ENCODE peak calls at places on chromosomes 7 and 10, in five cellular contexts. K is tibial artery, S is left lung, F is HCT116, Y is Karpas-422. M is an unnamed sample. For H3K4me1, the result is how much of the 10 kb centered on the place peaks cover.

GRCh38 chr7:82319674-82320118 is 123.9 kb downstream of the CACNA2D1 start:
- DNase-seq in K (peak), S (peak), Y (no peak), F (no peak), M (no peak)

GRCh38 chr7:17523813-17524741 is 225.6 kb downstream of the AHR start:
- DNase-seq in Y (no peak), K (no peak), F (no peak), S (peak), M (peak)

GRCh38 chr7:99379043-99379577 is 4.6 kb downstream of the ARPC1B start:
- DNase-seq in S (peak), Y (peak), K (peak), F (no peak), M (no peak)

GRCh38 chr10:120749032-120749431 is 102.1 kb upstream of the WDR11 start:
- DNase-seq in Y (no peak), S (no peak), K (no peak), F (no peak), M (no peak)

GRCh38 chr7:41257660-41258059 is 445.2 kb downstream of the INHBA start:
- DNase-seq in Y (no peak), S (no peak), F (no peak), K (no peak), M (no peak)

GRCh38 chr7:3955751-3956696 is 655.0 kb downstream of the SDK1 start:
- DNase-seq in F (no peak), Y (no peak), S (no peak), K (no peak), M (no peak)

GRCh38 chr7:130274983-130275649 is 8.5 kb downstream of the CPA2 start:
- DNase-seq in F (no peak), Y (no peak), S (no peak), K (no peak), M (no peak)

GRCh38 chr7:29935111-29935510 is 54.5 kb downstream of the SCRN1 start:
- DNase-seq in S (no peak), Y (no peak), K (no peak), F (no peak), M (no peak)

GRCh38 chr10:93421426-93421825 is 60.7 kb downstream of the MYOF start:
- DNase-seq in S (no peak), K (no peak), Y (no peak), F (no peak), M (no peak)

GRCh38 chr7:143452495-143452894 is 9.2 kb downstream of the TAS2R60 start:
- DNase-seq in Y (no peak), S (no peak), K (no peak), F (no peak), M (no peak)

DNA sequence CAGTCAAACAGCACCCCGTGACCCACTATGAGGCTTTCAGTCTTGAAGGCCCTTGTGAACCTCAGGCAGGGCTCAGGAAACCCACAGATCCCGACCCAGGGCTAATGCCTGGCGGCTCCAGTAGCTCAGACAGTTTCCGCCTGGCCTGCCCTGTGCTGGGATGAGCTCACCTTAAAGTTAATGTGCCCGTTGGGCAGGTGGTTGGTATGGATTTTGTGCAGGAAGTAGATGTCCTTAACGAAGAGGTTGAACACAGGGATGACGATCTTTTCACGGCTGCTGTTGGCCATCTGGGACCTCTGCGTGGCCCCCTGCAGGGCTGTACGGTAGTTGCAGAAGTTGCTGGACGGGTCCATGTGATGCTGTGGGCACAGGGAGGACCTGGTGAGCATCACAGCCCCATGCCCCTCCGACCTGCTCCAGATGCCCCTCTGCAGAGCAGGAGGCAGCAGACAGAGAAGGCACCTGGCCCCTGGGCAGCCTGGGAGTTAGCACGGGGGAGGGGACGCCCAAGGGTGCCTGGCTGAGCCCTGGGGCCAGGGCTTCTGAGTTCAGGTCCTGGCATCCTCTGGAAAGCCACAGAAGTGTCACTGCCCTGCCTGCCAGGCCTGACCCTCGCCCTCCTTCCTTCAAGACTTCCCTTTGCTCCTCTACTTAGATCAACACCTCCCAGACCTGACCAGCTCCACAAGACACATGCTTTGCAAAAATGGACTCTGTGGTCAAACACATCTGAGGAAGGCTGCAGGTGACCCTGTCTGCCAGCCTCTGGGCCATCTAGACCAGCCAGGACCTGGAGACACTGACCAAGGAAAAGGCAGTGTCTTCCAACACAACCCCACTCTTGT is 59.8 kb downstream of the CSGALNACT2 start:
- DNase-seq in F (no peak), K (peak), Y (peak), S (peak), M (peak)
- H3K4me1 ChIP-seq in F (under half), K (under half), Y (under half), S (under half), M (under half)

GRCh38 chr10:113002449-113002777 is 52.4 kb downstream of the TCF7L2 start:
- DNase-seq in S (no peak), K (no peak), Y (no peak), F (no peak), M (no peak)

GRCh38 chr10:113001599-113002448 is 51.8 kb downstream of the TCF7L2 start:
- DNase-seq in S (no peak), Y (no peak), K (no peak), F (no peak), M (no peak)

GRCh38 chr10:113000876-113001598 is 51.0 kb downstream of the TCF7L2 start:
- DNase-seq in K (no peak), S (no peak), Y (no peak), F (no peak), M (peak)

GRCh38 chr10:112999102-112999501 is 49.1 kb downstream of the TCF7L2 start:
- DNase-seq in S (no peak), F (no peak), Y (no peak), K (no peak), M (no peak)

GRCh38 chr10:113000454-113000853 is 50.4 kb downstream of the TCF7L2 start:
- DNase-seq in S (no peak), K (no peak), Y (no peak), F (no peak), M (no peak)
- H3K4me1 ChIP-seq in S (under half), K (half or more), Y (under half), F (under half), M (under half)

GRCh38 chr7:50619684-50620083 is 54.5 kb upstream of the DDC start:
- DNase-seq in F (no peak), K (no peak), S (no peak), Y (no peak), M (no peak)

GRCh38 chr7:50620418-50620817 is 55.2 kb upstream of the DDC start:
- DNase-seq in K (peak), S (no peak), Y (no peak), F (no peak), M (no peak)

GRCh38 chr7:50622821-50623220 is 57.6 kb upstream of the DDC start:
- DNase-seq in F (no peak), K (no peak), S (no peak), Y (no peak), M (no peak)

GRCh38 chr7:50621932-50622587 is 56.9 kb upstream of the DDC start:
- DNase-seq in S (no peak), F (no peak), Y (no peak), K (no peak), M (no peak)

DNA sequence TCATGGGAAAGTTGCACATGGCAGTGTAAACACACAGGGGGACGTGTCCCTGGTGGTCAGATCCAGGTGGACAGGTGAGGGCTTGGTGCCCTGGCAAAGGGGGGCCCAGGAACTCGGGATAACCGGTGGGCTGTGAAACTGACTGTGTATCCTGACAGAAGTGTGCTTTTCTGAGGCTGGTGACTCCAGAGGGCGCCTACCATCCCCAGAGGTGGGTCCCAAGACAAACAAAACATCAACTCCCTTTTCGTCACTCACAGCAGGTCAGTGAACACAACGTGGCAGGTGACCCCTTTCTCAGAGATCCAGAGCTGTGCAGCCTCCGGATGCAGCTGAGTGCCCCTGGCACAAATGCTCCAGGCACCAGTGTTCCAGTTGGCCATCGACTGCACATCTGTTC is 56.0 kb upstream of the DDC start:
- DNase-seq in Y (no peak), S (no peak), F (no peak), K (no peak), M (no peak)
- H3K4me1 ChIP-seq in Y (under half), S (under half), F (under half), K (under half), M (under half)

GRCh38 chr10:101227765-101228681 is 1.2 kb downstream of the LBX1 start:
- DNase-seq in Y (no peak), S (no peak), F (no peak), K (no peak), M (no peak)
- H3K4me1 ChIP-seq in Y (under half), S (under half), F (under half), K (half or more), M (under half)

GRCh38 chr10:12349628-12350166 is 350 bp downstream of the CAMK1D start:
- DNase-seq in S (no peak), F (no peak), K (no peak), Y (no peak), M (no peak)

GRCh38 chr10:12350925-12351324 is 1.6 kb downstream of the CAMK1D start:
- DNase-seq in F (no peak), Y (no peak), K (no peak), S (no peak), M (no peak)

GRCh38 chr10:12351447-12351846 is 2.1 kb downstream of the CAMK1D start:
- DNase-seq in K (no peak), F (no peak), S (peak), Y (no peak), M (no peak)

GRCh38 chr10:12348870-12349627 is at the start of gene CAMK1D:
- DNase-seq in S (peak), F (no peak), Y (peak), K (peak), M (peak)

DNA sequence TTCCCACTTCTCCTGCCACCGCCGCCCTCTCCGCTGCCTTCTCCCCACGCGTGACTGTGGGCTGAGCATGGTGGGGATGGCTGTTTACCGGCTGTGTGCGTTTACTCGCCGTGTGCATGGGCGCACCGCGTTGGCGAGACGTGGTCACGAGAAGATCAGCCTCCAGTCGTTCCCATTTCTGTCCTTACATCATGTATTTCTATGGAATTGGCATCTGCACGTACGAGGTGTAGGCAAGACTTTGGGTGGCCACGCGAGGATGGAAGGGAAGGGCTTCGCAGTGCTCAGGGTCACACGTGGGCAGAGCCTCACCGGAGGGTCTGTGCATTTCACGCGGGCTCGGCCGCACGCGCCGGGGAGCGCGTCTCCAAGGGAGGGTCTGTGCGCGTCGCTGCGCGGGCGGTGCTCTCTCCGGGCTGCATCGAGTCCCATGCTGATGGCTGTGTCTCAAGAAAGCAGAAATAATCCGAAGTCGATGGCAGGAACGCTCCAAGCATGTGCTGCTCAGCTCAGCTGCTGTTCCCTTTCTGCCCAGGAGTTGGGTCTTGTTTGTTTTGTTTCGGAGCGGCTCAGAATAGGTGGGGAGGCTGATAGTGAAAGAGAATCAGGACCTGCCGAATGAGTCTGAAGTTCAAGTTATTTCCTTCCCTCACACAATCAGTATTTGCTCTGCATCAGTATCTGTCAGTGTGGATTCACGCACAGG is 973 bp downstream of the CAMK1D start:
- DNase-seq in F (no peak), S (peak), K (peak), Y (no peak), M (peak)
- H3K4me1 ChIP-seq in F (under half), S (under half), K (under half), Y (under half), M (under half)

DNA sequence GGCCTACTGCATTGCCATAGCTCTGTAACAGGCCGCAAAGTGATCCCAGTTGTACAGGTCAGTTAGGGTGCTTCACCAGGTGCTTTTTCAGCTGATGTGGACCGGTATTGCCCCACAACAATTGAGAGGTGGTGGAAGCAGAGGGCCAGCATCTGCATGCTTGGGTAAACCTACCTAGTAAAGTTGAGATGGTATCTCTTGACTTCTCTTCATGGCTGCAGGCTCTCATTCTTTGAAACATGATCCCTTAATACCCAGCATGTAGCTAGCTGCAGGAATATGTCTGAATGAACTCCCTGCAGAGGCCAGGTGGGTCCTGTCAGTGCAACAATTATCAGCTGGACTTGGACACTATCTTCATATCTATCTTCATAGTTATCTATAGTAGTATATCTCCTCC is 60.7 kb upstream of the CCDC6 start:
- DNase-seq in K (no peak), F (no peak), S (no peak), Y (no peak), M (peak)
- H3K4me1 ChIP-seq in K (under half), F (under half), S (under half), Y (under half), M (half or more)